ENCODE peak calls at places on chromosomes 1 and 21, in six cellular contexts. D, M, Y, O, K and Q are unnamed samples.

GRCh38 chr1:119007343-119007671 is 19.2 kb upstream of the TBX15 start:
- DNase-seq in M (no peak), K (no peak), D (no peak), Y (no peak), O (no peak), Q (peak)

GRCh38 chr1:153392822-153393221 is 1.9 kb upstream of the S100A8 start:
- DNase-seq in Y (no peak), K (no peak), M (no peak), O (peak), D (no peak), Q (no peak)

GRCh38 chr1:183548136-183548535 is 42.1 kb downstream of the NCF2 start:
- DNase-seq in Y (no peak), K (no peak), M (no peak), D (no peak), O (no peak), Q (no peak)

GRCh38 chr21:43812139-43812821 is 22.9 kb downstream of the RRP1 start:
- DNase-seq in K (no peak), O (no peak), Y (peak), M (no peak), D (no peak), Q (no peak)

GRCh38 chr1:50978852-50979781 is 9.1 kb downstream of the CDKN2C start:
- DNase-seq in D (no peak), K (peak), M (no peak), O (peak), Y (no peak), Q (no peak)

GRCh38 chr1:226292874-226293552 is 16.0 kb downstream of the LIN9 start:
- DNase-seq in K (no peak), Y (no peak), O (no peak), D (no peak), M (no peak), Q (no peak)

GRCh38 chr1:38337711-38338110 is 291.1 kb upstream of the POU3F1 start:
- DNase-seq in D (no peak), Y (no peak), O (no peak), M (no peak), K (no peak), Q (no peak)

GRCh38 chr1:240465531-240465940 is 146.4 kb downstream of the GREM2 start:
- DNase-seq in D (no peak), M (no peak), K (no peak), Y (no peak), O (no peak), Q (peak)

GRCh38 chr1:181113061-181113695 is 24.7 kb downstream of the IER5 start:
- DNase-seq in O (no peak), D (no peak), K (no peak), Y (peak), M (no peak), Q (no peak)

GRCh38 chr1:35554261-35555211 is 2.7 kb downstream of the KIAA0319L start:
- DNase-seq in K (no peak), O (no peak), D (peak), Y (no peak), M (no peak), Q (peak)

GRCh38 chr1:111201275-111202090 is 1.0 kb upstream of the DENND2D start:
- DNase-seq in O (peak), Y (no peak), K (peak), D (no peak), M (no peak), Q (no peak)

GRCh38 chr1:92273039-92273438 is 25.7 kb downstream of the GLMN start:
- DNase-seq in M (no peak), O (no peak), Y (no peak), K (no peak), D (no peak), Q (no peak)

GRCh38 chr1:171405391-171405714 is 80.0 kb upstream of the PRRC2C start:
- DNase-seq in K (no peak), D (no peak), Y (no peak), O (no peak), M (no peak), Q (no peak)